ENCODE peak calls at places on chromosomes 13 and 19, in six cellular contexts. J, T, I, M, W and R are unnamed samples.

GRCh38 chr13:30872685-30873443 is 33.2 kb upstream of the MEDAG start:
- DNase-seq in W (no peak), T (no peak), M (peak), J (no peak), I (no peak), R (peak)

GRCh38 chr13:23427342-23428182 is 5.9 kb downstream of the SACS start:
- DNase-seq in J (no peak), I (peak), T (no peak), M (no peak), W (no peak), R (no peak)

GRCh38 chr13:92727118-92727517 is 499.5 kb upstream of the GPC6 start:
- DNase-seq in J (no peak), M (no peak), I (no peak), T (no peak), W (no peak), R (no peak)

GRCh38 chr19:16033136-16033530 is 43.2 kb upstream of the TPM4 start:
- DNase-seq in T (no peak), J (no peak), W (no peak), M (no peak), I (no peak), R (no peak)

GRCh38 chr13:84844473-84844872 is 954.7 kb downstream of the SLITRK6 start:
- DNase-seq in T (no peak), W (no peak), M (no peak), I (peak), J (no peak), R (no peak)

GRCh38 chr13:28826368-28826767 is 6.2 kb downstream of the MTUS2 start:
- DNase-seq in J (no peak), M (no peak), W (no peak), I (no peak), T (no peak), R (no peak)

GRCh38 chr19:49749771-49750170 is 13.3 kb downstream of the TSKS start:
- DNase-seq in J (no peak), I (no peak), T (no peak), M (no peak), W (no peak), R (no peak)

GRCh38 chr13:24802074-24802473 is 38.1 kb downstream of the RNF17 start:
- DNase-seq in M (no peak), W (no peak), J (no peak), I (no peak), T (no peak), R (no peak)

GRCh38 chr13:85724554-85725432 is 74.4 kb downstream of the SLITRK6 start:
- DNase-seq in T (no peak), W (no peak), I (peak), M (no peak), J (no peak), R (no peak)

GRCh38 chr13:103517066-103517767 is 451.0 kb upstream of the SLC10A2 start:
- DNase-seq in J (no peak), W (no peak), T (no peak), I (no peak), M (no peak), R (no peak)

GRCh38 chr19:46478356-46478986 is 7.1 kb upstream of the PNMA8A start:
- DNase-seq in J (no peak), I (no peak), W (no peak), T (no peak), M (no peak), R (no peak)

GRCh38 chr19:12777217-12778019 is 2.1 kb upstream of the HOOK2 start:
- DNase-seq in W (peak), I (peak), M (peak), T (peak), J (peak), R (peak)
- H3K27ac ChIP-seq in W (peak), I (peak), M (peak), T (peak), J (peak), R (peak)

DNA sequence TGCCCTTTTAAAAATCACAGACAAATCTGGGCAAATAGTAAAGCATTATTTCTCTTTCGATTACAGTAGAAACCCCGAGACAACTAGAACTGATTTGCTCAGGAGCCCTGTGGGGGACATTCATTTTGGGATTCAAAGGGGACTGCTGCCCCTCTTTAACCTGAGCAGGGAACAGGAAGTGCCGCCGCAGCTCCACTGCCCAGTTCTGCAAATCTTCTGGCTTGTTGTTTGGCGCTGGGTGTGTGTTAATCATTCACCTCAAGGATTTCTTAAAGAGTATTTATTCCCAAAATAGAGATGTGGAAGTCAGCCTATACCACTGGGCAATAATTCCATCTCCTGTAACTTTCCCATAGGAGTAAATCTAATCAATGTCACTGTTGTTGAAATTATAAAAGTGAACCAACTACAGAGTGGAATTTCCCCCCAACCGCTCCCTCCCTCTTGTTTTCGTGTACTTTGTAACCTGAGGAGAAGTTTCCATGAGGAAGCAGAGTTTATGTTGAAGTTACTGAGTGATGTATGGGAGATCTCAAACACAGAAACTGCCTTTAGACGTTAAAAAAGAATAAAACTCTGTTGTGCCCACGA is 515.8 kb downstream of the KLF12 start:
- DNase-seq in T (no peak), J (no peak), I (peak), M (peak), W (no peak), R (no peak)
- H3K4me3 ChIP-seq in T (no peak), J (no peak), I (no peak), M (no peak), W (peak), R (no peak)

DNA sequence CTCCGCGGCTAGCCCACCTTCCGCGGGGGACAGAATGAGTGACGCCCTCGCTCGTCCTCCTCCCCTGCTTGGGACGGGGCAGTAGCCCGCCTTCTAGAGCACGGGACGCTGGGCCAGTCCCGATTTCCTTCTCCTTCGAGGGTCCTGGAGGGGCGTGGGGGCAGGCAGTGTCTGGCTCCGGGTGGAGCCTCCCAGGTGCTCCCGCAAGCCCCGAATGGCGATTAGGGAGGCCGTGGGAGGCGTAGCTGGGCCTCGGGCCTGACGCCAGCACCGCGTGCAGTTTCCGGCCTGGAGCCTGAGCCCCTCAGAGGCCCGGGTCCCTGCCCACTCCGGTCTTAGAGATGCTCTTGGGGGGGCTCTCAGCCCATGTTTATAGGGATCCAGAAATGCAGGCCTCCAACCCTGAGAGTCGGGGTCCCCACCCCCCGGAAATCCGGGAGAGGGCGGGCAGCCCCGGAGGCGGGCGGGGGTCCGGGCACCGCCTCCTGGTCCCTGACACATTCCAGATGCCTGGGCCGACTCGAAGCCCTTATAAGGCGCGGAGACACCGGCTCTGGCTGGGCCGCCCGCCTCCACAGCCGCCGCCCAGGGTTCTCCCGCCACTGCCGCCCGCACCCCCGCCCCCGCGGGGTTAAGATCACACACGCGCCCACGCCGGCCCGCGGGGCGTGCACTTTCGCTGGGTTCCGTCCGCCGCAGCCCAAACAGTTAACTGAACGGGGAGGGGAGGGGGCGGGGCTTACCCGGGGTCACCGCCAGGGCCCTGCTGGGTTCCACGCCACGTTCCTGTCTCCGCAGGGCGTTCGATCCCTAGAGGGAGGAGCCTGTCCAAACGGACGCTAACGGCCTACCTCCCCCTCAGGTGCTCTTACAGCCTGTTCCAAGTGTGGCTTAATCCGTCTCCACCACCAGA is 1.5 kb downstream of the MYADM start:
- DNase-seq in W (peak), T (peak), M (peak), J (peak), I (peak), R (peak)
- H3K27ac ChIP-seq in W (peak), T (peak), M (peak), J (peak), I (peak), R (peak)

GRCh38 chr19:42124386-42124901 is 7.8 kb downstream of the POU2F2 start:
- DNase-seq in I (no peak), J (no peak), T (no peak), M (no peak), W (no peak), R (no peak)
- H3K4me3 ChIP-seq in I (no peak), J (no peak), T (no peak), M (no peak), W (no peak), R (no peak)

GRCh38 chr13:27264181-27264580 is 6.4 kb upstream of the RASL11A start:
- DNase-seq in I (no peak), M (no peak), T (no peak), W (no peak), J (no peak), R (no peak)
- H3K27ac ChIP-seq in I (no peak), M (peak), T (no peak), W (peak), J (peak), R (no peak)

GRCh38 chr13:105773241-105773640 is 762.2 kb downstream of the EFNB2 start:
- DNase-seq in I (no peak), T (no peak), W (no peak), J (no peak), M (no peak), R (no peak)

GRCh38 chr13:105774739-105775460 is 760.6 kb downstream of the EFNB2 start:
- DNase-seq in J (no peak), W (no peak), T (no peak), M (no peak), I (peak), R (no peak)

GRCh38 chr13:105778196-105778595 is 757.3 kb downstream of the EFNB2 start:
- DNase-seq in M (no peak), I (no peak), W (no peak), T (no peak), J (no peak), R (no peak)

DNA sequence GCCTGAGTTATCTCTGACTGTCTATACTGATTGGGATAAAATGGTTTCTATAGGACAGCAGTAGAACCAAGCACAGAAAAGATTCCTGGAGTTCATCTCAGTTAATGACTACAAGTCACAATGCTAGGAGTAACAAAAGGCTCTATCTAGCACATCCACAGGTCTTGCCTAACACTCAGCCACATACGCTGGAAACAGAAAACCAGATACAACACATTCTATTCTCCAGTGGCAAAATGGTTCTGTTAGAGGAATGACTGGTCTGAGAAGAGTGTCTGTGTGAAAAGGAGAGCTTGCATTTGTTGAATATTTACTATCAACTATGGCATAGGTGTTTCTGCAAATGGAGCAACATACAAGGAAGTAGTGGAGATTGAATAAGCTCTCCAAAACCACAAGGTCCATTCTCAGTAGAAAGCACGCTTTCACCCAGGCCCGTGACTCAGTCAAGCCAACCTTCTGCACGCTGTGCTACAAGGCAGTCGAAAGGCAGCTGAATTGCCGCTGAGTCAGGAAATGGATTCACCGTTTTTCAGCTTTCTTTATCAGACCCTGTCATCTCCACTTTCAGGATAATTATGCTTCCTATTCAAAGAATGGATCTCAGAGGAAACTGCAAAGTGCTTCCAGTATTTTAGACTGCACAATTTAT is 761.4 kb downstream of the EFNB2 start:
- DNase-seq in M (no peak), W (no peak), T (no peak), I (peak), J (no peak), R (no peak)
- H3K4me3 ChIP-seq in M (no peak), W (no peak), T (no peak), I (peak), J (no peak), R (no peak)